ENCODE peak calls at places on chromosome 9, in four cellular contexts. E is fibroblast of mammary gland, B is uterus, I is HCT116. W is an unnamed sample.

GRCh38 chr9:98602839-98603238 is 105.9 kb downstream of the GABBR2 start:
- DNase-seq in E (no peak), B (no peak), I (no peak), W (no peak)

GRCh38 chr9:86902606-86903460 is 44.5 kb downstream of the GAS1 start:
- DNase-seq in E (no peak), B (peak), I (no peak), W (no peak)

GRCh38 chr9:18890372-18890771 is 142.6 kb downstream of the SAXO1 start:
- DNase-seq in E (peak), B (no peak), I (no peak), W (peak)

GRCh38 chr9:119221281-119221680 is 148.0 kb downstream of the BRINP1 start:
- DNase-seq in E (peak), B (no peak), I (no peak), W (no peak)

GRCh38 chr9:133236291-133237071 is 27.4 kb upstream of the OBP2B start:
- DNase-seq in E (no peak), B (no peak), I (no peak), W (no peak)

GRCh38 chr9:133842721-133843227 is 104.6 kb upstream of the SARDH start:
- DNase-seq in E (no peak), B (no peak), I (no peak), W (no peak)

GRCh38 chr9:74951725-74952151 is 974 bp downstream of the C9orf40 start:
- DNase-seq in E (peak), B (peak), I (no peak), W (no peak)

GRCh38 chr9:98808879-98809278 is 1.4 kb downstream of the GALNT12 start:
- DNase-seq in E (no peak), B (no peak), I (no peak), W (no peak)

GRCh38 chr9:134396258-134396742 is 70.0 kb downstream of the RXRA start:
- DNase-seq in E (no peak), B (no peak), I (no peak), W (no peak)

GRCh38 chr9:33714989-33715388 is 80.4 kb upstream of the PRSS3 start:
- DNase-seq in E (no peak), B (no peak), I (no peak), W (no peak)

GRCh38 chr9:81499021-81499454 is 190.3 kb downstream of the TLE1 start:
- DNase-seq in E (peak), B (peak), I (no peak), W (peak)

GRCh38 chr9:138115506-138115905 is 237.9 kb downstream of the CACNA1B start:
- DNase-seq in E (no peak), B (no peak), I (no peak), W (no peak)

GRCh38 chr9:79522793-79523192 is 49.0 kb upstream of the TLE4 start:
- DNase-seq in E (no peak), B (no peak), I (no peak), W (no peak)

GRCh38 chr9:133120343-133121199 is 469 bp downstream of the RALGDS start:
- DNase-seq in E (no peak), B (no peak), I (no peak), W (peak)

GRCh38 chr9:128558431-128559310 is 6.3 kb downstream of the SPTAN1 start:
- DNase-seq in E (peak), B (peak), I (peak), W (peak)

GRCh38 chr9:110028281-110029075 is 179.5 kb downstream of the C9orf152 start:
- DNase-seq in E (peak), B (no peak), I (no peak), W (no peak)

GRCh38 chr9:87963770-87964169 is 10.6 kb downstream of the CDK20 start:
- DNase-seq in E (no peak), B (no peak), I (no peak), W (no peak)

GRCh38 chr9:2209400-2209799 is 194.3 kb downstream of the SMARCA2 start:
- DNase-seq in E (no peak), B (no peak), I (no peak), W (no peak)

GRCh38 chr9:127742435-127743088 is 7.5 kb upstream of the TOR2A start:
- DNase-seq in E (peak), B (peak), I (no peak), W (peak)

GRCh38 chr9:114184071-114184470 is 28.7 kb downstream of the COL27A1 start:
- DNase-seq in E (peak), B (no peak), I (no peak), W (no peak)

GRCh38 chr9:105693435-105694275 is 686 bp upstream of the TMEM38B start:
- DNase-seq in E (no peak), B (no peak), I (no peak), W (no peak)

GRCh38 chr9:113409481-113409880 is 994 bp downstream of the POLE3 start:
- DNase-seq in E (no peak), B (no peak), I (no peak), W (no peak)

GRCh38 chr9:77502568-77502967 is 145.6 kb downstream of the GNA14 start:
- DNase-seq in E (no peak), B (no peak), I (no peak), W (peak)

GRCh38 chr9:93032545-93032944 is 26.0 kb upstream of the SUSD3 start:
- DNase-seq in E (no peak), B (no peak), I (no peak), W (no peak)

GRCh38 chr9:27344776-27345175 is 47.8 kb upstream of the EQTN start:
- DNase-seq in E (no peak), B (no peak), I (no peak), W (no peak)

GRCh38 chr9:126036881-126037291 is 289.7 kb downstream of the PBX3 start:
- DNase-seq in E (no peak), B (no peak), I (no peak), W (no peak)

GRCh38 chr9:71237051-71237450 is 115.6 kb upstream of the TRPM3 start:
- DNase-seq in E (no peak), B (no peak), I (no peak), W (no peak)

GRCh38 chr9:109064963-109065701 is 51.8 kb upstream of the CTNNAL1 start:
- DNase-seq in E (no peak), B (no peak), I (peak), W (peak)

GRCh38 chr9:137298401-137298982 is 3.6 kb downstream of the NRARP start:
- DNase-seq in E (no peak), B (no peak), I (no peak), W (no peak)

GRCh38 chr9:106456581-106456980 is 406.4 kb upstream of the ZNF462 start:
- DNase-seq in E (no peak), B (no peak), I (no peak), W (no peak)

DNA sequence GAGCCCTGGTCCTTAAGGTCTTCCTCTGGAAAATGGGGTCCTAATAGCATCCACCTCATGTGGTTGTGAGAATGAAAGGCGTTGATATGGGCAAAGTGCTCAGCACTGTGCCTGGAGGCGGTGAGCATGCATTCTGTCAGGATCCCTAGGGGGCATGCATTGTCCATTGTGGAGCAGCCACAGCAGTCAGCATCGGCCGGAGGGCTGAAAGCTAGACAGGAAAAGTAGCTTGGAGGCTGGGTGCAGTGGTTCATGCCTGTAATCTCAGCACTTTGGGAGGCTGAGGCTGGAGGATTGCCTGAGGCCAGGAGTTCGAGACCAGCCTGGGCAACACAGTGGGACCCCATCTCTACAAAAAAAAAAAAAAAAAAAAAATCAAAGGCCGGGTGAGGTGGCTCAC is 122.2 kb downstream of the LHX2 start:
- DNase-seq in E (peak), B (no peak), I (no peak), W (peak)
- TF ChIP-seq CTCF in E (peak), B (no peak), I (peak), W (peak)

GRCh38 chr9:22455181-22455580 is 8.6 kb downstream of the DMRTA1 start:
- DNase-seq in E (no peak), B (no peak), I (no peak), W (no peak)

GRCh38 chr9:22454021-22454420 is 7.4 kb downstream of the DMRTA1 start:
- DNase-seq in E (peak), B (no peak), I (no peak), W (no peak)

GRCh38 chr9:22457448-22457847 is 10.8 kb downstream of the DMRTA1 start:
- DNase-seq in E (no peak), B (no peak), I (no peak), W (no peak)

GRCh38 chr9:22447607-22448305 is 1.1 kb downstream of the DMRTA1 start:
- DNase-seq in E (no peak), B (no peak), I (no peak), W (peak)

DNA sequence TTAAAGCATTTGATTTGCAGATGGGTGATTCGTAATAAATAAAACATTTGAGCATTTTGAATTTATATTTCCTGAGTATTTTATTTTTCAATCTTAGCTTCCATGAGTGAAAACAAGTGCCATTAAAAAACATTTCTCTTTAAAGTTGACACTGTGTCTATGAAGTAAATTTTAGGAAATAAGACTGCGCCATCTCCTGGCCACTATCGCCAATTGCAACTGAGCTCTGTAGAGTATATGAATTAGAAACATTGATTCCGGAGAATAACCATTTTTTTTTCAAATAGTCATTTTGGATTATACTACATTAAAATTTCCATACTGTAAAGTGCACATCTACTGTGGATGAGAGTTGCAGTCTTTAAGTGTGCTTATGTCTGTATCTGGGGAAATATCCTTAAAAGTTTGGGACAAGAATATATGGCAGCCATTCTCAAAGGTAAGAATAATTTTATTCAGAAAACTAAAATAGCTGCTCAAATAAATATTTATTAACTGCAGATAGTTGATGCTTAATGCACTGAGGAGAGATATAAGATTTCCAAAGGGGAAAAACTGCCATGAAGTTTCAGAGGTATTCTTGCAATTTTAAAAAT is 5.9 kb downstream of the DMRTA1 start:
- DNase-seq in E (peak), B (peak), I (peak), W (peak)
- H3K4me3 ChIP-seq in E (no peak), B (no peak), I (no peak), W (no peak)

GRCh38 chr9:16921855-16922254 is 51.4 kb upstream of the BNC2 start:
- DNase-seq in E (peak), B (no peak), I (peak), W (peak)

GRCh38 chr9:16915126-16915831 is 44.8 kb upstream of the BNC2 start:
- DNase-seq in E (peak), B (no peak), I (no peak), W (no peak)

GRCh38 chr9:16924311-16924915 is 53.9 kb upstream of the BNC2 start:
- DNase-seq in E (no peak), B (no peak), I (no peak), W (no peak)

GRCh38 chr9:16918920-16919319 is 48.5 kb upstream of the BNC2 start:
- DNase-seq in E (no peak), B (no peak), I (no peak), W (no peak)
- TF ChIP-seq CTCF in E (no peak), B (no peak), I (no peak), W (no peak)

GRCh38 chr9:35488566-35489312 is 1.2 kb upstream of the RUSC2 start:
- DNase-seq in E (no peak), B (peak), I (no peak), W (no peak)
- H3K4me3 ChIP-seq in E (peak), B (peak), I (peak), W (peak)

DNA sequence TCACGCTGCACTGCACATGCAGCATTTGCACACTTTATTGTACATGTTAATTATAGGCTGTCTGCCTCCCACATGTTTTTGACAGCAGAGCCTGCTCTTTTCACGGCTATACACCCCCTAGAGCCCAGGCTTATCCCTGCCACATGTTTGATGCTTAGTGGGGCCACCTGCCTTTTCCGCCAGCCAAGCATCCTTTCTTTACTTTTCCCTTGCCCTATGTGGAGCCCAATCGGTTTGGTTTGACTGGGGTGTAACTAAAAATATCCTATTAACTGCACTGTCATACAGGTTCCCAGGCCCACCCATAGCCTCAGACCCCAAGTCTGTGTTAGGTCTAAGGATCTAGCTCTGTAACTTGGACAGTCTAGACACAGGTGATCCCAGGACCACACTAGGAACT is 18.9 kb upstream of the S1PR3 start:
- DNase-seq in E (no peak), B (no peak), I (no peak), W (no peak)
- TF ChIP-seq CTCF in E (no peak), B (no peak), I (no peak), W (no peak)

DNA sequence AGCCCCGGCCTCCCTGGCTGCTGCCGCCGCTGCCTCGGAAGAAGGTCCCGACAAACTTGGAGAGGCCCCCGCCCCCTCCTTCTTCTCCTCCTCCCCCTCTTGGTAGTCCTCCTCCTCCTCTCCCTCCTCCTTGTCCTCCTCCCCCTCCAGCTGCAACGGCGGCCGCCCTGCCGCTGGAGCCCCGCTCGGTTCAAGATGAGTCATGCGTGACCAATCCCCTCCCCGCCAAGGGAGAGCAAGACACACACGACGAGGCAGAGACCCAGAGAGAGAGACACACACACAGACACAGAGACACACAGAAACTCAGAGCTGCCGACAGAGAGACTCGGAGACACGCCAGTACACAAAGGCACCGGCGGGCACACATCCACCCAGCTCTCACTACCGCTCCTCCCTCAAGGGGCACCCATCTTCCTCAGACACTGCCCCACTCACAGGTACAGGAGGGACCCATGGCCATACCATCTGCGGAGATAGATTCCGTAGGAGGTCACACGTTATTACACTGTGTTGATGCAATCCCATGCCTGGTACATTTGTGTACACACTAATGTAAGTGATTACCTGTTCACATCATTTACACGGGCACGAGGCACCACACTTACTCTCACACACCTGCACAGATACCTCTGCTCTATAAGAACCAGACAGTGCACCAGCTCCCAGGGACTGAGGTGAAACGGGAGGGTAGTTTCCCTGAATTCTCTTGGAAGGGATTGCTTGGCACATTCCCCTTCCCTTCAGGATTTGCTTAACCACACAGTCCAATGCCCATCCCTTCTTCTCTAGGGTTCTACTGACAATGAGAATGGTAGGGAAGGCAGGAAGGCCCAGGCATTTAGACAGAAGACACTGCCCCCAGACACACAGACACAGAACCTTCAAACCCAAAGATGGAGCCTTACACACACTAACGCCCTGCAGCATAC is at the start of gene LHX6:
- DNase-seq in E (peak), B (no peak), I (no peak), W (peak)
- H3K4me3 ChIP-seq in E (peak), B (peak), I (peak), W (peak)

GRCh38 chr9:96467784-96468183 is 17.8 kb downstream of the HABP4 start:
- DNase-seq in E (no peak), B (no peak), I (no peak), W (no peak)
- TF ChIP-seq CTCF in E (no peak), B (no peak), I (no peak), W (no peak)

GRCh38 chr9:37293664-37294524 is 128.6 kb upstream of the GRHPR start:
- DNase-seq in E (peak), B (no peak), I (no peak), W (peak)
- H3K4me3 ChIP-seq in E (no peak), B (no peak), I (no peak), W (no peak)

GRCh38 chr9:68574150-68574549 is 33.5 kb upstream of the TMEM252 start:
- DNase-seq in E (no peak), B (no peak), I (no peak), W (peak)
- TF ChIP-seq CTCF in E (peak), B (no peak), I (no peak), W (peak)

GRCh38 chr9:1046639-1047604 is 3.2 kb upstream of the DMRT2 start:
- DNase-seq in E (no peak), B (no peak), I (no peak), W (no peak)
- H3K4me3 ChIP-seq in E (no peak), B (no peak), I (no peak), W (peak)